ENCODE peak calls at places on chromosomes 11 and 22, in nine cellular contexts. R is right atrium auricular region, M is neural progenitor cell, S is spleen, A is Panc1, T is breast epithelium, Y is ovary, X is IMR-90, G is A549. U is an unnamed sample. For H3K9me3, the result is how much of the 10 kb centered on the place peaks cover.

GRCh38 chr22:36452473-36453265 is 28.8 kb downstream of the TXN2 start:
- DNase-seq in R (no peak), M (no peak), S (no peak), A (no peak), T (no peak), Y (no peak), X (no peak), G (no peak), U (no peak)

GRCh38 chr11:12200359-12201015 is 90.1 kb downstream of the MICAL2 start:
- DNase-seq in R (no peak), M (no peak), S (no peak), A (no peak), T (no peak), Y (no peak), X (peak), G (no peak), U (no peak)

GRCh38 chr11:95674669-95675358 is 114.8 kb downstream of the FAM76B start:
- DNase-seq in R (no peak), M (no peak), S (no peak), A (no peak), T (no peak), Y (no peak), X (no peak), G (no peak), U (no peak)

GRCh38 chr11:126669416-126669815 is 313.9 kb downstream of the ST3GAL4 start:
- DNase-seq in R (no peak), M (no peak), S (no peak), A (no peak), T (no peak), Y (no peak), X (peak), G (no peak), U (no peak)

GRCh38 chr11:96607890-96608558 is 218.2 kb downstream of the JRKL start:
- DNase-seq in R (no peak), M (no peak), S (no peak), A (no peak), T (no peak), Y (no peak), X (no peak), G (no peak), U (no peak)

GRCh38 chr11:99098258-99098657 is 77.5 kb downstream of the CNTN5 start:
- DNase-seq in R (no peak), M (no peak), S (no peak), A (no peak), T (no peak), Y (no peak), X (no peak), G (no peak), U (no peak)

GRCh38 chr11:46607516-46607915 is 9.5 kb downstream of the HARBI1 start:
- DNase-seq in R (no peak), M (no peak), S (no peak), A (no peak), T (no peak), Y (no peak), X (no peak), G (no peak), U (no peak)

GRCh38 chr11:73237471-73238290 is 19.6 kb downstream of the P2RY2 start:
- DNase-seq in R (no peak), M (no peak), S (peak), A (no peak), T (no peak), Y (peak), X (peak), G (no peak), U (no peak)

GRCh38 chr11:77473001-77473800 is 693 bp downstream of the PAK1 start:
- DNase-seq in R (no peak), M (peak), S (peak), A (no peak), T (peak), Y (peak), X (no peak), G (peak), U (peak)

GRCh38 chr22:38611559-38611958 is 41.6 kb upstream of the DMC1 start:
- DNase-seq in R (no peak), M (no peak), S (peak), A (no peak), T (no peak), Y (no peak), X (no peak), G (no peak), U (no peak)

GRCh38 chr22:38298312-38299000 is 18.8 kb downstream of the CSNK1E start:
- DNase-seq in R (no peak), M (peak), S (peak), A (no peak), T (no peak), Y (no peak), X (peak), G (no peak), U (no peak)

GRCh38 chr11:394034-394857 is at the start of gene PKP3:
- DNase-seq in R (no peak), M (peak), S (no peak), A (no peak), T (peak), Y (no peak), X (peak), G (peak), U (peak)

GRCh38 chr11:124893781-124894401 is 3.8 kb downstream of the ROBO4 start:
- DNase-seq in R (peak), M (no peak), S (no peak), A (no peak), T (no peak), Y (no peak), X (no peak), G (no peak), U (no peak)

GRCh38 chr22:28594784-28595324 is 84.8 kb downstream of the TTC28 start:
- DNase-seq in R (no peak), M (peak), S (no peak), A (peak), T (no peak), Y (no peak), X (peak), G (peak), U (peak)

DNA sequence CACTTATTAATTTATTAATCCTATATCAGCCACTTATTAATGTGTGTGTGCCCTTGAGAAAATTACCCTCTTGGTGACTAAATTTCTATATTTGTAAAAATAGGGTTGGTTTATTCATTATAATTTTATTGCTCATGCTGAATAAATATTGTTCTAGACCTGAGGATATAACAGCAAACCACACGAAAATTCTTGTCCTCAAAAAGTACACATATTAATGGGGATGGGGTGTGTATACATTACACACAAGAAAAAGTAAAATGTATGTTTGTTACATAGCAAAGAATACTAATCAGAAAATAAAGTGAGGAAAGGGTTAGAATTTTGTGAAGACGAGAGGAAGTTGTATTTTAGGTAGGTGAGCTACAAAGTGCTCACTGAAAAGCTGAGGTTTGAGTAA is 1068.9 kb upstream of the RAG2 start:
- DNase-seq in R (no peak), M (no peak), S (no peak), A (no peak), T (no peak), Y (no peak), X (no peak), G (no peak), U (no peak)
- H3K9me3 ChIP-seq in R (under half), M (under half), S (under half), A (under half), T (under half), Y (under half), X (under half), G (under half), U (under half)

DNA sequence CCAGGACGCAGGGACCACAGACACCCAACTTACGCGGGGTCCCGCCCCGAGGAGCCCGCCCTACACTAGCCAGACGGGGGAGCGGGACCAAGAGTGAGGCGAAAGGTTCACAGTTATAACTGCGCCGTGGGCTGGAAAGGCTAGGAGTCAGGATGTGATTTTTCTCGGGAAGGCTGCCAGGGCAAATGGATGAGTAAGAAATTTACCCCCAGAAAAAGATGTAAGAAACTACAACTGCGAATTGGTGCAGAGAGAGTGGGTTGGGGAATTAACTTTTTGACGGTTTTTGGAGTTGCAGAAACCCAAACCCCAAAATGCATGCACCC is 1.3 kb downstream of the TSPAN18 start:
- DNase-seq in R (no peak), M (no peak), S (no peak), A (no peak), T (no peak), Y (no peak), X (no peak), G (no peak), U (no peak)
- TF ChIP-seq CTCF in R (no peak), M (no peak), S (no peak), A (no peak), T (no peak), Y (no peak), X (no peak), G (peak), U (no peak)

DNA sequence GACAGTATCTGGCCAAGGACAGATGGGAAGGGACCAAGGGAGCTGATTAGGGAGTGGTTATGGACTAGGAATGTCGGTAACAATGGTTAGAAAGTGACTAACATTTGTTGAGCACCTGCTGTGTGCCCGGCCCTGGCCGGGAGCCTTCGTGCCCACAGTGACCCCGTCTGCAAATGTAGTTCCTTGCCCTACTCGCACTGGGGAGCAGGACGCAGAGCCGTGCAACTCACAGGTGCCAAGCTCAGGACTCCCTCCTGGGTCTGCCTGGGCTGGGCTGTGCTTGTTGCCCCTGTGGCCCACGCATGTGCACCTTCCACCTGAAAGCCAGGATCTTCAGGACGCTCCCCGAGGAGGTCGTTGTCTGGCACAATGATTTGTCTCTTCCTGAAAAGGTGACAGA is 56.7 kb upstream of the PPP6R3 start:
- DNase-seq in R (no peak), M (no peak), S (no peak), A (no peak), T (no peak), Y (no peak), X (no peak), G (no peak), U (no peak)
- H3K9me3 ChIP-seq in R (under half), M (under half), S (under half), A (under half), T (under half), Y (under half), X (under half), G (under half), U (under half)

DNA sequence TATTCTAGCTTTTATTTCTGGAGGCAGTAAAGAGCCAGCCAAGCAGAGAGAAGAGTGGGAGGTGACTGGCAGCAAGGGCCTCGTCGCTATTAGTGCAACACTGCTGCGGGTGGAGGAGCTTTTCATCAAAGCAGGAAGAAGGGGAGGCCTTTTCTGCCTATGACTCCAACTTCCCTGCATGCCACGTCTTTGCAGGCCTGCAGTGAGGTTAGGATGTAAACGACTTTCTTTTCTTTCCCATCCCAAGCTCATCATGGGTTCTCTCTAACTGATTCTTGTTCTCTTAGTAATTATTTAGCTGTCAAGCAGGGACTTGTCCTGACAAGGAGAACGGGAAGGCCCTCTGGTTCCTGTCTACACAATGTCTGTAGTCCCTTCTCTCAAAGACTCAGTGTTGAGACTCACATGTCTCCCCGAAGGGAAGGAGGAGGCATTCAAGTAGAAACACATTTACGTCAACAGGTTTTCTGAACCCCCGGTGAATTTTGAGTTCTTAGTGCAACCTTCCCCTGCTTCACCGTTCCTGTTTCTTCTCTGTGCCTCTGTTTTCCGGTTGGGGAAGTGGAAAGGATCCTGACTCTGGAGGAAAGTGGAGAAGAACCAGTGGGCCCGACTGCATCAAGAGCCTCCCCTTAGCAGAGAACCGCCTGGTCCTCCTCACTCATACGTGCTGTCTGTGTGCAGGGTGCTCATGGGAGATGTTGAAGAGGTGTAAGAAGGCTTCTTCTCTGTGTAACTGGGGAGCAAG is 56.9 kb downstream of the PACS1 start:
- DNase-seq in R (peak), M (no peak), S (peak), A (no peak), T (no peak), Y (peak), X (peak), G (no peak), U (no peak)
- TF ChIP-seq CTCF in R (no peak), M (no peak), S (no peak), A (no peak), T (no peak), Y (no peak), X (no peak), G (no peak), U (no peak)

DNA sequence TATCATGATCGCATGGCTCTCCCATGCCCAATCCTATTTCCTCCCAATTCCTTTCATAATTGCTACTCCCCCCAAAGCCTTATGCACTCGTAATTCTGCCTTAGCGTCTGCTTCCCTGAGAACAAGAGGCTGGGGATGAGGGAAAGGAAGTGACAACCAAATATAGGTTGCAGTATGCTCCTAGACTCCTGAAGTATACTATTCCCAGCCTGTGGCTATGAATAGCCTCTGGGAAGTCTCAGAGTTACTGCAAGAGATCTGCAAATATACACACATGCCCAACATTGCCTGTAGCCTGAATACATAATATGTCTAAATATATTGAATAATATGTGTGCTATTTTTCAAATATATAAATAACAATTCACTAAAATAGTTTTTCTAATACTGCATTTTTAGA is 96.1 kb upstream of the CD44 start:
- DNase-seq in R (no peak), M (no peak), S (no peak), A (no peak), T (no peak), Y (no peak), X (no peak), G (no peak), U (no peak)
- H3K9me3 ChIP-seq in R (under half), M (under half), S (under half), A (under half), T (under half), Y (under half), X (under half), G (under half), U (under half)

DNA sequence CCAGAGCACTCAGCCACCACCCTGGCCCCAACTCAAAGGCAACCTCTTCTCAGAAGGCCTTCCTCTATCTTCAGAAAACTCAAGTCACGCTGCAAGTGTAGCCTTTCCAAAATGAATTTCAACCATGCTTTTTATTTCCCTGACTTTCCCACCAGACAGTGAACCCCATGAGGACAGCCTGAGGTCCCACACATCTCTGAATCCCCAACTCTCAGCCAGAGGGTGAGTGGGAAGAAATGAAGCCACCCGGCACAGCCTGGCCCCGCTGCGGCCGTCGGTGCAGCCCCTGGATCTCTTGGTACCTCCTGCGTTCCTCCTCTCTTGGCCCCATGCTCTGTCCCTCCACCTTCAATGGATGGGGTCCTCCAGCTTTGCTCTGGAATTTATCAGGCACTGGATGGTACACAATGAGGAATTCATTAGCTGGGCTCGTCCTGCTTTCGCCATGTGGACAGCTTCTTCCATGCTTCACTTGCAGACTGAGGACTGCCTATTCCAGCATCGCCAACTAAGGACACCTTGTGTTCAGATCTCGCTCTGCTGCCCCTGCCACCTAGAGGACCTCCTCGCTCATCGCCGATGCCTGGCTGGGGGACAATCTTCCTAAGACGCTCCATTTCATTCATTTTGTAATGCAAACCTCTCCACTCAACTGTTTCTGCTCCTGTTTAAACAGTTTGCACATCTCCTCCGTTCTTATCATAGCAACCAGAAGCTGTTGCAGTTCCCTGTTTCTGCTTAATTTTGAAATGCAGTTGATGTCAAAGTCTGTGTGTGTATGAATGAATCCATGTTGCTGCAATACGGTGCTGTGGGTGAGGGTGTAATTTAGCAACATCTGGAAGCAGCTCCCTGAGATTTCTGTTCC is 672.1 kb downstream of the TBC1D22A start:
- DNase-seq in R (peak), M (no peak), S (no peak), A (no peak), T (no peak), Y (no peak), X (no peak), G (no peak), U (no peak)
- TF ChIP-seq CTCF in R (no peak), M (no peak), S (no peak), A (no peak), T (no peak), Y (no peak), X (no peak), G (no peak), U (no peak)

GRCh38 chr11:129414144-129414876 is 38.7 kb downstream of the BARX2 start:
- DNase-seq in R (no peak), M (no peak), S (no peak), A (no peak), T (no peak), Y (no peak), X (no peak), G (no peak), U (no peak)
- H3K9me3 ChIP-seq in R (under half), M (under half), S (under half), A (under half), T (under half), Y (under half), X (under half), G (under half), U (under half)

DNA sequence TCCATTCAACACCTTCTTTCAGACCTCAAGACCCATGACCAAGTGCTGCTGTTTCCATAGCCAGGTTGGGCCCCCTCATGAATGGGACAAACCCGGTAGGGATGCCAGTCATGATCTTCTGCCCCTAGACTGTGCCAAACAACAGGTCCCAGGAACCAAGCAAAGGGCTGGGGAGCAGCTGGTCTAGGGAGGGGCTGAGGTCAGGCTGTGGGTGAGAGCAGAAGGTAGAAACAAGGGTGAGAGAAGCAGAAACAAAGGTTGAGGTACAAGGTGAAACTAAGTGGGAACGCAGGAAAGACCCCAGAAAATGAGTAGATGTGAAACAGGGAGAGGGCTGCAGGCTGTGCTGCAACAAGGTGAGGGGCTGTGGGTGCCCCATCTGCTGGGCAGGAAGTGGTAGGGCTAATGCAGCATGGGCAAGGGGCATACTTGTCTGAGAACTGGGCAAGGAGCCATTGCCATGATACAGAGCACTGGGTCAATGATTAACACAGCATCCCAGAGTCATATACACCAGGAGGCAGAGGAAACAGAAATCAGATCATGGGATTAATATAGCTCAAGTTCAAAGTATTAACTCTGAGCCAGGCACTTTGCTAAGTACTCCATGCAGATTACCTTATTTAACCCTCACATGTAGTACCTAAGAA is 45.9 kb downstream of the SLC1A2 start:
- DNase-seq in R (no peak), M (no peak), S (no peak), A (no peak), T (no peak), Y (no peak), X (peak), G (peak), U (no peak)
- TF ChIP-seq CTCF in R (no peak), M (no peak), S (no peak), A (peak), T (no peak), Y (no peak), X (no peak), G (peak), U (no peak)

U was measured in Caco-2.